ENCODE peak calls at places on chromosomes 3 and 15, in five cellular contexts. One of them, this sample, is unnamed.

GRCh38 chr3:183370391-183370790 is 58.0 kb downstream of the MCF2L2 start:
- DNase-seq in colonic mucosa: no peak
- DNase-seq in stomach: no peak
- DNase-seq in SJSA1: no peak
- DNase-seq in HCT116: no peak
- DNase-seq in this sample: no peak

GRCh38 chr3:185207931-185208746 is 45.7 kb downstream of the EHHADH start:
- DNase-seq in colonic mucosa: no peak
- DNase-seq in stomach: no peak
- DNase-seq in SJSA1: no peak
- DNase-seq in HCT116: no peak
- DNase-seq in this sample: no peak

GRCh38 chr3:14216257-14217048 is 37.8 kb downstream of the LSM3 start:
- DNase-seq in colonic mucosa: peak; percentile 15
- DNase-seq in stomach: no peak
- DNase-seq in SJSA1: no peak
- DNase-seq in HCT116: no peak
- DNase-seq in this sample: peak; percentile 56

GRCh38 chr3:146128179-146128578 is 32.8 kb downstream of the PLOD2 start:
- DNase-seq in colonic mucosa: no peak
- DNase-seq in stomach: no peak
- DNase-seq in SJSA1: no peak
- DNase-seq in HCT116: no peak
- DNase-seq in this sample: no peak

GRCh38 chr3:27089063-27089462 is 280.1 kb downstream of the NEK10 start:
- DNase-seq in colonic mucosa: peak; percentile 43
- DNase-seq in stomach: no peak
- DNase-seq in SJSA1: no peak
- DNase-seq in HCT116: no peak
- DNase-seq in this sample: no peak

GRCh38 chr3:133469140-133469731 is 69.4 kb downstream of the BFSP2 start:
- DNase-seq in colonic mucosa: no peak
- DNase-seq in stomach: no peak
- DNase-seq in SJSA1: no peak
- DNase-seq in HCT116: no peak
- DNase-seq in this sample: no peak

GRCh38 chr15:52224211-52224610 is 33.0 kb upstream of the GNB5 start:
- DNase-seq in colonic mucosa: no peak
- DNase-seq in stomach: no peak
- DNase-seq in SJSA1: no peak
- DNase-seq in HCT116: no peak
- DNase-seq in this sample: no peak

GRCh38 chr3:122169911-122170310 is 13.6 kb upstream of the CASR start:
- DNase-seq in colonic mucosa: no peak
- DNase-seq in stomach: no peak
- DNase-seq in SJSA1: no peak
- DNase-seq in HCT116: no peak
- DNase-seq in this sample: no peak

GRCh38 chr3:12924437-12924836 is 83.1 kb upstream of the RPL32 start:
- DNase-seq in colonic mucosa: no peak
- DNase-seq in stomach: no peak
- DNase-seq in SJSA1: no peak
- DNase-seq in HCT116: no peak
- DNase-seq in this sample: no peak

GRCh38 chr3:38027466-38028465 is 1.7 kb downstream of the PLCD1 start:
- DNase-seq in colonic mucosa: no peak
- DNase-seq in stomach: no peak
- DNase-seq in SJSA1: no peak
- DNase-seq in HCT116: no peak
- DNase-seq in this sample: no peak
- H3K4me3 ChIP-seq in colonic mucosa: no peak overlapping the region
- H3K4me3 ChIP-seq in stomach: no peak overlapping the region
- H3K4me3 ChIP-seq in SJSA1: no peak overlapping the region
- H3K4me3 ChIP-seq in HCT116: no peak overlapping the region
- H3K4me3 ChIP-seq in this sample: no peak overlapping the region

GRCh38 chr15:81299630-81300273 is 24.2 kb downstream of the STARD5 start:
- DNase-seq in colonic mucosa: no peak
- DNase-seq in stomach: no peak
- DNase-seq in SJSA1: no peak
- DNase-seq in HCT116: no peak
- DNase-seq in this sample: no peak
- H3K4me3 ChIP-seq in colonic mucosa: peak overlapping the region; percentile 8
- H3K4me3 ChIP-seq in stomach: no peak overlapping the region
- H3K4me3 ChIP-seq in SJSA1: no peak overlapping the region
- H3K4me3 ChIP-seq in HCT116: no peak overlapping the region
- H3K4me3 ChIP-seq in this sample: no peak overlapping the region

DNA sequence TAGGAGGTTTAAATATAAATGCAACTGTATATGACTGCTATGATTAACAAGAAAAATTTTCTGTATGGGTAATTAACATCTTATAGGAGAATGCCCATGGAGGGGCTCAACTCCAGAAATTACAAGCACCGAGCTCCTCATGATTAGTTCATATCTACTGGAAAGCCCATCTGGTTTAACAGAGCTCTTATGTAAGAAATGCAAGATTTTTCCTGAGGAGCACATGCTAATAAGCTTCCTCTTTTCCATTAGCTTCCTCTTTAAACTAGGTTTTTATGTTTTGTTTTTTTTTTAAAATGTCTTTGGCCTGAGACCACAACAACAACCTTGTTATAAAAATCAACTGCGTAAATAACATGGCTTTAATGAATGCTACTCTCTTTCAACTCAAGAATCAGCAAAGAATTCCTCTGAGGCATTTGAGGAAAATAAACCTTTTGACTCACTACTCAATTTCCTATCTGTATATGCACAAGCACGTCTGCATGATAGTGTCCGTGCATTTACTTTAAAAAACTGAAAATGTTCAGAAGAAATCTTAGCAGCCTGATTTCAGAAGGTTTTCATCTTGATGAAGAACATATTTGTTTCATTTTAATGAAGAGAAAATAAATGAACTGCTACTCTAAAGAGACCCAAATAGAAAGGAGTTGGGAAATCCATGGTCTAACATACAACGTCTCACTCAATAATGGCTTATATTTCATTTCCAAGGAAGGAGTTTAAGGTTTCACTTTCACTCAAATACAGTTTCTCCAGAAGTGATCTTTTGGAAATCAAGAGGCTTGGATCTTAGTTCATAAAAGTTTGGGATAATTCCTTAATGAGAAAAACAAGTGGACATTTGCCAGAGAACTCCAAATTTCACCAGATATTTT is 180.8 kb downstream of the KCNAB1 start:
- DNase-seq in colonic mucosa: no peak
- DNase-seq in stomach: no peak
- DNase-seq in SJSA1: no peak
- DNase-seq in HCT116: no peak
- DNase-seq in this sample: no peak
- H3K4me3 ChIP-seq in colonic mucosa: no peak overlapping the region
- H3K4me3 ChIP-seq in stomach: no peak overlapping the region
- H3K4me3 ChIP-seq in SJSA1: no peak overlapping the region
- H3K4me3 ChIP-seq in HCT116: no peak overlapping the region
- H3K4me3 ChIP-seq in this sample: no peak overlapping the region

GRCh38 chr15:101063212-101063611 is 144.1 kb downstream of the LRRK1 start:
- DNase-seq in colonic mucosa: no peak
- DNase-seq in stomach: no peak
- DNase-seq in SJSA1: peak; percentile 36
- DNase-seq in HCT116: no peak
- DNase-seq in this sample: no peak

GRCh38 chr15:101062471-101063171 is 143.5 kb downstream of the LRRK1 start:
- DNase-seq in colonic mucosa: no peak
- DNase-seq in stomach: no peak
- DNase-seq in SJSA1: peak; percentile 31
- DNase-seq in HCT116: no peak
- DNase-seq in this sample: no peak

GRCh38 chr15:101065570-101066221 is 146.5 kb downstream of the LRRK1 start:
- DNase-seq in colonic mucosa: no peak
- DNase-seq in stomach: no peak
- DNase-seq in SJSA1: no peak
- DNase-seq in HCT116: no peak
- DNase-seq in this sample: no peak

GRCh38 chr15:101064795-101065569 is 145.8 kb downstream of the LRRK1 start:
- DNase-seq in colonic mucosa: no peak
- DNase-seq in stomach: no peak
- DNase-seq in SJSA1: no peak
- DNase-seq in HCT116: no peak
- DNase-seq in this sample: no peak

DNA sequence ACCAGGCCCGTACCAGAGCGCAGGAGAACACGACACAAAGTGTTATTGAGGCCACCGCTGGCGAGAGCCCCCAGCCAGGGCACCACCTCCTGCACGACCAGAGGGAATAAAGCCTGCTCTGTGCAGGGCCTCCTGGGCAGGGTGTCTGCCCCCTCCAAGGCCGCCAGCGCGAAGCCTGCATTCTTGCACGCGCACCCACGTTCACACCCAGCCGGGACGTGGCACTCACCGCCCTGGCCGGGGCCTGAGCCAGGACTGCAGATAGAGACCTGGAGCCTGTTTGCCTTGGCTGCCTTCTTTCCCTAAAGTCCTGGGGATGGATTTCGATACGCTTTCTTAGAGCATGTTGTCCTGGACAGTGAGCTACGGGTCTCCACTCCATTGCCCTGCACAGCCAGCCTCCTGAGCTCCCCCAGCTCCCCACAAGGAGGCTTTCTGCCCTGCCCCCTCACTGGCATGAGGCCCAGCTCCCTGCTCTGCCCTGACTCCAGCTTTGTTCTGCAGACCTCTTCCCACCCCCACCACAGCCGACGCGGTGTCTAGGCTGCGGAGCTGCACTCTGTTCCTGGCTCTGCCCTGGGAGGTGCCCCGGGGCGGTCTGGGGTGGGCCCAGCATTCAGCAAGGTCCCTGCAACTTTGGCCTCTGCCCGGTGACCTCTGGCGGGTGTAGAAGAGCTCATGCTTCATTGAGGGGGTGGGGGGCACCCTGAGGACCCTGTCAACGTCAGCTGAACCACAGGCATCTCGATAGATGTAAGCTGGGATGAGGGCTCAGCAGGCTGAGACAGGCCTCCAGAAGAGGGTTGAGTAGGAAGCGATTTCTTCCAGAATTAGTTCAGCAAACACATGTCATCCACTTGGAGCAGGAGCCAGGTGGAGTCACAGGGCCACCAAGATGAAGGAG is 145.0 kb downstream of the LRRK1 start:
- DNase-seq in colonic mucosa: no peak
- DNase-seq in stomach: peak; percentile 64
- DNase-seq in SJSA1: peak; percentile 41
- DNase-seq in HCT116: no peak
- DNase-seq in this sample: no peak
- H3K4me3 ChIP-seq in colonic mucosa: no peak overlapping the region
- H3K4me3 ChIP-seq in stomach: no peak overlapping the region
- H3K4me3 ChIP-seq in SJSA1: no peak overlapping the region
- H3K4me3 ChIP-seq in HCT116: no peak overlapping the region
- H3K4me3 ChIP-seq in this sample: no peak overlapping the region

GRCh38 chr15:68279218-68279533 is 1.6 kb downstream of the FEM1B start:
- DNase-seq in colonic mucosa: no peak
- DNase-seq in stomach: no peak
- DNase-seq in SJSA1: no peak
- DNase-seq in HCT116: no peak
- DNase-seq in this sample: no peak

GRCh38 chr15:68279779-68280745 is 2.5 kb downstream of the FEM1B start:
- DNase-seq in colonic mucosa: no peak
- DNase-seq in stomach: no peak
- DNase-seq in SJSA1: no peak
- DNase-seq in HCT116: no peak
- DNase-seq in this sample: no peak

GRCh38 chr15:68278345-68279217 is 1.0 kb downstream of the FEM1B start:
- DNase-seq in colonic mucosa: peak; percentile 49
- DNase-seq in stomach: no peak
- DNase-seq in SJSA1: peak; percentile 71
- DNase-seq in HCT116: no peak
- DNase-seq in this sample: peak; percentile 10

GRCh38 chr15:68283401-68283800 is 5.9 kb downstream of the FEM1B start:
- DNase-seq in colonic mucosa: no peak
- DNase-seq in stomach: no peak
- DNase-seq in SJSA1: no peak
- DNase-seq in HCT116: no peak
- DNase-seq in this sample: no peak

DNA sequence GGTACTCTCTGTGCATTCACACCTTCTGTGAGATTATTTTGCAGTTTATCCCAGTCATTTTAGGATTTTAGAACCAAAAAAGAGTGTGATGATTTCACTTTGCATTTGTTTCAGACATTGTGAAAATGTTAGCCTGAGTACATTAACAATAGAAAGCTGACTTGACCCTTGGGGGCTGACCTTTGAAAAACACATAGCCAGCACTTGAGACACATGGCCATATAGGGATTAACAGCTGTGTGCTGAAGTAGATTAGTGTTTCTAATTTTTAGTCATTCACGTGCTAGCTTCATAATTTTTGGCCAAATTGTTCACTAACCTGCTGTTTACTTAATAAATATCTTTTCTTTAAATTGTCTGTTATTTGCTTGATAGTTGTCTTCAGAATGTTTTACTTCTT is 3.5 kb downstream of the FEM1B start:
- DNase-seq in colonic mucosa: no peak
- DNase-seq in stomach: no peak
- DNase-seq in SJSA1: no peak
- DNase-seq in HCT116: no peak
- DNase-seq in this sample: no peak
- H3K4me3 ChIP-seq in colonic mucosa: no peak overlapping the region
- H3K4me3 ChIP-seq in stomach: peak overlapping the region; percentile 78
- H3K4me3 ChIP-seq in SJSA1: no peak overlapping the region
- H3K4me3 ChIP-seq in HCT116: no peak overlapping the region
- H3K4me3 ChIP-seq in this sample: peak overlapping the region; percentile 97

GRCh38 chr15:32029862-32030781 is at the start of gene CHRNA7:
- DNase-seq in colonic mucosa: peak; percentile 70
- DNase-seq in stomach: peak; percentile 76
- DNase-seq in SJSA1: peak; percentile 51
- DNase-seq in HCT116: peak; percentile 33
- DNase-seq in this sample: no peak
- H3K4me3 ChIP-seq in colonic mucosa: peak within 1 kb of the TSS; percentile 75
- H3K4me3 ChIP-seq in stomach: peak within 1 kb of the TSS; percentile 59
- H3K4me3 ChIP-seq in SJSA1: peak within 1 kb of the TSS; percentile 30
- H3K4me3 ChIP-seq in HCT116: peak within 1 kb of the TSS; percentile 50
- H3K4me3 ChIP-seq in this sample: no peak within 1 kb of the TSS